ENCODE peak calls at places on chromosomes 3 and 15, in ten cellular contexts. One of them, this sample, is unnamed.

GRCh38 chr15:58227706-58228543 is 89.7 kb downstream of the AQP9 start:
- DNase-seq in body of pancreas: peak
- DNase-seq in stimulated activated CD4-positive, alpha-beta T cell treated with anti-CD3 and anti-CD28 coated beads, Interleukin-1b, Interleukin-23, amount 100 ng/mL, for 24 hours: peak
- DNase-seq in stimulated activated CD8-positive, alpha-beta memory T cell treated with anti-CD3 and anti-CD28 coated beads, Interleukin-7, amount 100 ng/mL, for 24 hours: peak
- DNase-seq in cardiac muscle cell: peak
- DNase-seq in Right ventricle myocardium superior: peak
- DNase-seq in mammary epithelial cell: peak
- DNase-seq in EL: peak
- DNase-seq in AG20443: peak
- DNase-seq in ovary: peak
- DNase-seq in this sample: peak

GRCh38 chr15:76401285-76401684 is 64.7 kb downstream of the ISL2 start:
- DNase-seq in AG20443: no peak
- DNase-seq in mammary epithelial cell: peak
- DNase-seq in body of pancreas: no peak
- DNase-seq in stimulated activated CD4-positive, alpha-beta T cell treated with anti-CD3 and anti-CD28 coated beads, Interleukin-1b, Interleukin-23, amount 100 ng/mL, for 24 hours: no peak
- DNase-seq in stimulated activated CD8-positive, alpha-beta memory T cell treated with anti-CD3 and anti-CD28 coated beads, Interleukin-7, amount 100 ng/mL, for 24 hours: no peak
- DNase-seq in EL: peak
- DNase-seq in ovary: no peak
- DNase-seq in cardiac muscle cell: peak
- DNase-seq in Right ventricle myocardium superior: no peak
- DNase-seq in this sample: no peak

GRCh38 chr3:150146891-150147761 is 176.4 kb upstream of the PFN2 start:
- DNase-seq in Right ventricle myocardium superior: peak
- DNase-seq in stimulated activated CD4-positive, alpha-beta T cell treated with anti-CD3 and anti-CD28 coated beads, Interleukin-1b, Interleukin-23, amount 100 ng/mL, for 24 hours: no peak
- DNase-seq in stimulated activated CD8-positive, alpha-beta memory T cell treated with anti-CD3 and anti-CD28 coated beads, Interleukin-7, amount 100 ng/mL, for 24 hours: no peak
- DNase-seq in AG20443: peak
- DNase-seq in ovary: peak
- DNase-seq in mammary epithelial cell: peak
- DNase-seq in body of pancreas: no peak
- DNase-seq in cardiac muscle cell: peak
- DNase-seq in EL: peak
- DNase-seq in this sample: no peak

GRCh38 chr3:168330983-168331382 is 235.3 kb upstream of the GOLIM4 start:
- DNase-seq in Right ventricle myocardium superior: no peak
- DNase-seq in stimulated activated CD4-positive, alpha-beta T cell treated with anti-CD3 and anti-CD28 coated beads, Interleukin-1b, Interleukin-23, amount 100 ng/mL, for 24 hours: no peak
- DNase-seq in ovary: no peak
- DNase-seq in EL: no peak
- DNase-seq in cardiac muscle cell: no peak
- DNase-seq in mammary epithelial cell: no peak
- DNase-seq in stimulated activated CD8-positive, alpha-beta memory T cell treated with anti-CD3 and anti-CD28 coated beads, Interleukin-7, amount 100 ng/mL, for 24 hours: no peak
- DNase-seq in body of pancreas: no peak
- DNase-seq in AG20443: no peak
- DNase-seq in this sample: no peak

GRCh38 chr15:33086500-33087141 is 107.9 kb downstream of the FMN1 start:
- DNase-seq in EL: peak
- DNase-seq in cardiac muscle cell: peak
- DNase-seq in stimulated activated CD8-positive, alpha-beta memory T cell treated with anti-CD3 and anti-CD28 coated beads, Interleukin-7, amount 100 ng/mL, for 24 hours: no peak
- DNase-seq in stimulated activated CD4-positive, alpha-beta T cell treated with anti-CD3 and anti-CD28 coated beads, Interleukin-1b, Interleukin-23, amount 100 ng/mL, for 24 hours: no peak
- DNase-seq in AG20443: peak
- DNase-seq in mammary epithelial cell: peak
- DNase-seq in Right ventricle myocardium superior: no peak
- DNase-seq in ovary: no peak
- DNase-seq in body of pancreas: no peak
- DNase-seq in this sample: no peak

GRCh38 chr3:72375237-72376154 is 472.7 kb downstream of the SHQ1 start:
- DNase-seq in EL: no peak
- DNase-seq in stimulated activated CD4-positive, alpha-beta T cell treated with anti-CD3 and anti-CD28 coated beads, Interleukin-1b, Interleukin-23, amount 100 ng/mL, for 24 hours: peak
- DNase-seq in body of pancreas: no peak
- DNase-seq in AG20443: no peak
- DNase-seq in mammary epithelial cell: no peak
- DNase-seq in ovary: no peak
- DNase-seq in cardiac muscle cell: no peak
- DNase-seq in Right ventricle myocardium superior: no peak
- DNase-seq in stimulated activated CD8-positive, alpha-beta memory T cell treated with anti-CD3 and anti-CD28 coated beads, Interleukin-7, amount 100 ng/mL, for 24 hours: no peak
- DNase-seq in this sample: no peak

GRCh38 chr3:5188419-5189405 is 1.2 kb downstream of the EDEM1 start:
- DNase-seq in Right ventricle myocardium superior: no peak
- DNase-seq in body of pancreas: peak
- DNase-seq in AG20443: peak
- DNase-seq in EL: peak
- DNase-seq in stimulated activated CD8-positive, alpha-beta memory T cell treated with anti-CD3 and anti-CD28 coated beads, Interleukin-7, amount 100 ng/mL, for 24 hours: no peak
- DNase-seq in cardiac muscle cell: peak
- DNase-seq in mammary epithelial cell: peak
- DNase-seq in stimulated activated CD4-positive, alpha-beta T cell treated with anti-CD3 and anti-CD28 coated beads, Interleukin-1b, Interleukin-23, amount 100 ng/mL, for 24 hours: no peak
- DNase-seq in ovary: no peak
- DNase-seq in this sample: no peak

GRCh38 chr3:128556949-128557348 is 63.9 kb upstream of the GATA2 start:
- DNase-seq in stimulated activated CD4-positive, alpha-beta T cell treated with anti-CD3 and anti-CD28 coated beads, Interleukin-1b, Interleukin-23, amount 100 ng/mL, for 24 hours: no peak
- DNase-seq in cardiac muscle cell: no peak
- DNase-seq in ovary: no peak
- DNase-seq in body of pancreas: no peak
- DNase-seq in AG20443: no peak
- DNase-seq in stimulated activated CD8-positive, alpha-beta memory T cell treated with anti-CD3 and anti-CD28 coated beads, Interleukin-7, amount 100 ng/mL, for 24 hours: no peak
- DNase-seq in EL: no peak
- DNase-seq in mammary epithelial cell: no peak
- DNase-seq in Right ventricle myocardium superior: no peak
- DNase-seq in this sample: no peak

GRCh38 chr3:117873236-117873635 is 1161.4 kb downstream of the IGSF11 start:
- DNase-seq in cardiac muscle cell: peak
- DNase-seq in stimulated activated CD8-positive, alpha-beta memory T cell treated with anti-CD3 and anti-CD28 coated beads, Interleukin-7, amount 100 ng/mL, for 24 hours: no peak
- DNase-seq in mammary epithelial cell: no peak
- DNase-seq in AG20443: peak
- DNase-seq in body of pancreas: peak
- DNase-seq in ovary: peak
- DNase-seq in EL: no peak
- DNase-seq in Right ventricle myocardium superior: peak
- DNase-seq in stimulated activated CD4-positive, alpha-beta T cell treated with anti-CD3 and anti-CD28 coated beads, Interleukin-1b, Interleukin-23, amount 100 ng/mL, for 24 hours: no peak
- DNase-seq in this sample: no peak

GRCh38 chr3:101532783-101533602 is 20.0 kb upstream of the SENP7 start:
- DNase-seq in EL: no peak
- DNase-seq in AG20443: peak
- DNase-seq in Right ventricle myocardium superior: no peak
- DNase-seq in mammary epithelial cell: no peak
- DNase-seq in stimulated activated CD8-positive, alpha-beta memory T cell treated with anti-CD3 and anti-CD28 coated beads, Interleukin-7, amount 100 ng/mL, for 24 hours: no peak
- DNase-seq in ovary: no peak
- DNase-seq in stimulated activated CD4-positive, alpha-beta T cell treated with anti-CD3 and anti-CD28 coated beads, Interleukin-1b, Interleukin-23, amount 100 ng/mL, for 24 hours: no peak
- DNase-seq in body of pancreas: no peak
- DNase-seq in cardiac muscle cell: peak
- DNase-seq in this sample: no peak

GRCh38 chr3:40355410-40355809 is 31.6 kb upstream of the ENTPD3 start:
- DNase-seq in stimulated activated CD8-positive, alpha-beta memory T cell treated with anti-CD3 and anti-CD28 coated beads, Interleukin-7, amount 100 ng/mL, for 24 hours: no peak
- DNase-seq in mammary epithelial cell: no peak
- DNase-seq in cardiac muscle cell: no peak
- DNase-seq in stimulated activated CD4-positive, alpha-beta T cell treated with anti-CD3 and anti-CD28 coated beads, Interleukin-1b, Interleukin-23, amount 100 ng/mL, for 24 hours: no peak
- DNase-seq in EL: no peak
- DNase-seq in ovary: no peak
- DNase-seq in body of pancreas: no peak
- DNase-seq in Right ventricle myocardium superior: no peak
- DNase-seq in AG20443: no peak
- DNase-seq in this sample: no peak

GRCh38 chr3:55059027-55059629 is 131.3 kb upstream of the LRTM1 start:
- DNase-seq in cardiac muscle cell: no peak
- DNase-seq in body of pancreas: no peak
- DNase-seq in AG20443: peak
- DNase-seq in ovary: no peak
- DNase-seq in EL: peak
- DNase-seq in stimulated activated CD4-positive, alpha-beta T cell treated with anti-CD3 and anti-CD28 coated beads, Interleukin-1b, Interleukin-23, amount 100 ng/mL, for 24 hours: no peak
- DNase-seq in stimulated activated CD8-positive, alpha-beta memory T cell treated with anti-CD3 and anti-CD28 coated beads, Interleukin-7, amount 100 ng/mL, for 24 hours: no peak
- DNase-seq in mammary epithelial cell: no peak
- DNase-seq in Right ventricle myocardium superior: no peak
- DNase-seq in this sample: no peak

GRCh38 chr3:138863776-138864113 is 29.0 kb upstream of the PIK3CB start:
- DNase-seq in EL: no peak
- DNase-seq in stimulated activated CD4-positive, alpha-beta T cell treated with anti-CD3 and anti-CD28 coated beads, Interleukin-1b, Interleukin-23, amount 100 ng/mL, for 24 hours: no peak
- DNase-seq in stimulated activated CD8-positive, alpha-beta memory T cell treated with anti-CD3 and anti-CD28 coated beads, Interleukin-7, amount 100 ng/mL, for 24 hours: no peak
- DNase-seq in cardiac muscle cell: no peak
- DNase-seq in Right ventricle myocardium superior: no peak
- DNase-seq in AG20443: no peak
- DNase-seq in body of pancreas: no peak
- DNase-seq in mammary epithelial cell: no peak
- DNase-seq in ovary: no peak
- DNase-seq in this sample: no peak

GRCh38 chr3:111324142-111324541 is 217.9 kb upstream of the CD96 start:
- DNase-seq in Right ventricle myocardium superior: no peak
- DNase-seq in AG20443: no peak
- DNase-seq in mammary epithelial cell: no peak
- DNase-seq in stimulated activated CD8-positive, alpha-beta memory T cell treated with anti-CD3 and anti-CD28 coated beads, Interleukin-7, amount 100 ng/mL, for 24 hours: no peak
- DNase-seq in ovary: no peak
- DNase-seq in EL: no peak
- DNase-seq in cardiac muscle cell: no peak
- DNase-seq in stimulated activated CD4-positive, alpha-beta T cell treated with anti-CD3 and anti-CD28 coated beads, Interleukin-1b, Interleukin-23, amount 100 ng/mL, for 24 hours: no peak
- DNase-seq in body of pancreas: no peak
- DNase-seq in this sample: no peak

GRCh38 chr15:33584797-33585196 is 274.0 kb downstream of the RYR3 start:
- DNase-seq in mammary epithelial cell: peak
- DNase-seq in AG20443: no peak
- DNase-seq in stimulated activated CD8-positive, alpha-beta memory T cell treated with anti-CD3 and anti-CD28 coated beads, Interleukin-7, amount 100 ng/mL, for 24 hours: no peak
- DNase-seq in ovary: peak
- DNase-seq in cardiac muscle cell: peak
- DNase-seq in EL: peak
- DNase-seq in stimulated activated CD4-positive, alpha-beta T cell treated with anti-CD3 and anti-CD28 coated beads, Interleukin-1b, Interleukin-23, amount 100 ng/mL, for 24 hours: no peak
- DNase-seq in Right ventricle myocardium superior: no peak
- DNase-seq in body of pancreas: no peak
- DNase-seq in this sample: no peak

GRCh38 chr3:155572085-155572484 is 172.8 kb downstream of the PLCH1 start:
- DNase-seq in body of pancreas: no peak
- DNase-seq in AG20443: peak
- DNase-seq in ovary: no peak
- DNase-seq in stimulated activated CD8-positive, alpha-beta memory T cell treated with anti-CD3 and anti-CD28 coated beads, Interleukin-7, amount 100 ng/mL, for 24 hours: no peak
- DNase-seq in mammary epithelial cell: no peak
- DNase-seq in stimulated activated CD4-positive, alpha-beta T cell treated with anti-CD3 and anti-CD28 coated beads, Interleukin-1b, Interleukin-23, amount 100 ng/mL, for 24 hours: no peak
- DNase-seq in cardiac muscle cell: peak
- DNase-seq in Right ventricle myocardium superior: no peak
- DNase-seq in EL: no peak
- DNase-seq in this sample: no peak

GRCh38 chr15:67520976-67521769 is at the start of gene C15orf61:
- DNase-seq in ovary: peak
- DNase-seq in mammary epithelial cell: peak
- DNase-seq in stimulated activated CD4-positive, alpha-beta T cell treated with anti-CD3 and anti-CD28 coated beads, Interleukin-1b, Interleukin-23, amount 100 ng/mL, for 24 hours: peak
- DNase-seq in Right ventricle myocardium superior: peak
- DNase-seq in cardiac muscle cell: peak
- DNase-seq in body of pancreas: peak
- DNase-seq in AG20443: peak
- DNase-seq in EL: peak
- DNase-seq in stimulated activated CD8-positive, alpha-beta memory T cell treated with anti-CD3 and anti-CD28 coated beads, Interleukin-7, amount 100 ng/mL, for 24 hours: peak
- DNase-seq in this sample: peak

GRCh38 chr3:51391566-51392300 is 648 bp downstream of the RBM15B start:
- DNase-seq in Right ventricle myocardium superior: peak
- DNase-seq in body of pancreas: peak
- DNase-seq in stimulated activated CD8-positive, alpha-beta memory T cell treated with anti-CD3 and anti-CD28 coated beads, Interleukin-7, amount 100 ng/mL, for 24 hours: no peak
- DNase-seq in stimulated activated CD4-positive, alpha-beta T cell treated with anti-CD3 and anti-CD28 coated beads, Interleukin-1b, Interleukin-23, amount 100 ng/mL, for 24 hours: no peak
- DNase-seq in mammary epithelial cell: peak
- DNase-seq in ovary: no peak
- DNase-seq in EL: peak
- DNase-seq in cardiac muscle cell: peak
- DNase-seq in AG20443: peak
- DNase-seq in this sample: no peak

GRCh38 chr3:157073810-157074209 is 86.1 kb downstream of the CCNL1 start:
- DNase-seq in mammary epithelial cell: peak
- DNase-seq in EL: peak
- DNase-seq in cardiac muscle cell: peak
- DNase-seq in ovary: no peak
- DNase-seq in body of pancreas: no peak
- DNase-seq in stimulated activated CD8-positive, alpha-beta memory T cell treated with anti-CD3 and anti-CD28 coated beads, Interleukin-7, amount 100 ng/mL, for 24 hours: no peak
- DNase-seq in AG20443: peak
- DNase-seq in stimulated activated CD4-positive, alpha-beta T cell treated with anti-CD3 and anti-CD28 coated beads, Interleukin-1b, Interleukin-23, amount 100 ng/mL, for 24 hours: no peak
- DNase-seq in Right ventricle myocardium superior: no peak
- DNase-seq in this sample: no peak

GRCh38 chr15:52349062-52349700 is 53.6 kb upstream of the MYO5C start:
- DNase-seq in EL: peak
- DNase-seq in stimulated activated CD8-positive, alpha-beta memory T cell treated with anti-CD3 and anti-CD28 coated beads, Interleukin-7, amount 100 ng/mL, for 24 hours: no peak
- DNase-seq in Right ventricle myocardium superior: no peak
- DNase-seq in stimulated activated CD4-positive, alpha-beta T cell treated with anti-CD3 and anti-CD28 coated beads, Interleukin-1b, Interleukin-23, amount 100 ng/mL, for 24 hours: no peak
- DNase-seq in ovary: no peak
- DNase-seq in mammary epithelial cell: peak
- DNase-seq in AG20443: peak
- DNase-seq in body of pancreas: no peak
- DNase-seq in cardiac muscle cell: no peak
- DNase-seq in this sample: no peak

GRCh38 chr3:24160424-24160823 is 215.3 kb downstream of the NR1D2 start:
- DNase-seq in stimulated activated CD8-positive, alpha-beta memory T cell treated with anti-CD3 and anti-CD28 coated beads, Interleukin-7, amount 100 ng/mL, for 24 hours: no peak
- DNase-seq in Right ventricle myocardium superior: no peak
- DNase-seq in cardiac muscle cell: peak
- DNase-seq in AG20443: peak
- DNase-seq in body of pancreas: no peak
- DNase-seq in mammary epithelial cell: no peak
- DNase-seq in stimulated activated CD4-positive, alpha-beta T cell treated with anti-CD3 and anti-CD28 coated beads, Interleukin-1b, Interleukin-23, amount 100 ng/mL, for 24 hours: no peak
- DNase-seq in ovary: no peak
- DNase-seq in EL: peak
- DNase-seq in this sample: peak

GRCh38 chr15:70100495-70101331 is 3.0 kb upstream of the TLE3 start:
- DNase-seq in AG20443: no peak
- DNase-seq in ovary: peak
- DNase-seq in body of pancreas: peak
- DNase-seq in EL: peak
- DNase-seq in stimulated activated CD4-positive, alpha-beta T cell treated with anti-CD3 and anti-CD28 coated beads, Interleukin-1b, Interleukin-23, amount 100 ng/mL, for 24 hours: peak
- DNase-seq in Right ventricle myocardium superior: peak
- DNase-seq in cardiac muscle cell: peak
- DNase-seq in mammary epithelial cell: no peak
- DNase-seq in stimulated activated CD8-positive, alpha-beta memory T cell treated with anti-CD3 and anti-CD28 coated beads, Interleukin-7, amount 100 ng/mL, for 24 hours: peak
- DNase-seq in this sample: no peak

GRCh38 chr3:116053017-116053416 is 392.3 kb downstream of the LSAMP start:
- DNase-seq in stimulated activated CD4-positive, alpha-beta T cell treated with anti-CD3 and anti-CD28 coated beads, Interleukin-1b, Interleukin-23, amount 100 ng/mL, for 24 hours: no peak
- DNase-seq in EL: no peak
- DNase-seq in stimulated activated CD8-positive, alpha-beta memory T cell treated with anti-CD3 and anti-CD28 coated beads, Interleukin-7, amount 100 ng/mL, for 24 hours: no peak
- DNase-seq in cardiac muscle cell: no peak
- DNase-seq in mammary epithelial cell: no peak
- DNase-seq in Right ventricle myocardium superior: no peak
- DNase-seq in AG20443: no peak
- DNase-seq in ovary: no peak
- DNase-seq in body of pancreas: no peak
- DNase-seq in this sample: no peak

GRCh38 chr3:187773233-187773962 is 28.1 kb upstream of the BCL6 start:
- DNase-seq in stimulated activated CD8-positive, alpha-beta memory T cell treated with anti-CD3 and anti-CD28 coated beads, Interleukin-7, amount 100 ng/mL, for 24 hours: no peak
- DNase-seq in AG20443: no peak
- DNase-seq in EL: no peak
- DNase-seq in stimulated activated CD4-positive, alpha-beta T cell treated with anti-CD3 and anti-CD28 coated beads, Interleukin-1b, Interleukin-23, amount 100 ng/mL, for 24 hours: no peak
- DNase-seq in cardiac muscle cell: no peak
- DNase-seq in ovary: no peak
- DNase-seq in Right ventricle myocardium superior: no peak
- DNase-seq in mammary epithelial cell: no peak
- DNase-seq in body of pancreas: no peak
- DNase-seq in this sample: no peak

GRCh38 chr3:141227752-141228151 is 3.9 kb upstream of the PXYLP1 start:
- DNase-seq in AG20443: no peak
- DNase-seq in mammary epithelial cell: no peak
- DNase-seq in body of pancreas: no peak
- DNase-seq in ovary: no peak
- DNase-seq in EL: peak
- DNase-seq in Right ventricle myocardium superior: no peak
- DNase-seq in stimulated activated CD4-positive, alpha-beta T cell treated with anti-CD3 and anti-CD28 coated beads, Interleukin-1b, Interleukin-23, amount 100 ng/mL, for 24 hours: no peak
- DNase-seq in cardiac muscle cell: peak
- DNase-seq in stimulated activated CD8-positive, alpha-beta memory T cell treated with anti-CD3 and anti-CD28 coated beads, Interleukin-7, amount 100 ng/mL, for 24 hours: no peak
- DNase-seq in this sample: no peak

GRCh38 chr15:92808611-92809063 is 91.5 kb upstream of the CHD2 start:
- DNase-seq in body of pancreas: peak
- DNase-seq in ovary: peak
- DNase-seq in mammary epithelial cell: peak
- DNase-seq in Right ventricle myocardium superior: no peak
- DNase-seq in AG20443: peak
- DNase-seq in cardiac muscle cell: peak
- DNase-seq in stimulated activated CD4-positive, alpha-beta T cell treated with anti-CD3 and anti-CD28 coated beads, Interleukin-1b, Interleukin-23, amount 100 ng/mL, for 24 hours: peak
- DNase-seq in stimulated activated CD8-positive, alpha-beta memory T cell treated with anti-CD3 and anti-CD28 coated beads, Interleukin-7, amount 100 ng/mL, for 24 hours: no peak
- DNase-seq in EL: peak
- DNase-seq in this sample: no peak

GRCh38 chr15:67747949-67748348 is 77.4 kb upstream of the SKOR1 start:
- DNase-seq in ovary: no peak
- DNase-seq in stimulated activated CD4-positive, alpha-beta T cell treated with anti-CD3 and anti-CD28 coated beads, Interleukin-1b, Interleukin-23, amount 100 ng/mL, for 24 hours: no peak
- DNase-seq in cardiac muscle cell: no peak
- DNase-seq in EL: no peak
- DNase-seq in Right ventricle myocardium superior: no peak
- DNase-seq in body of pancreas: no peak
- DNase-seq in stimulated activated CD8-positive, alpha-beta memory T cell treated with anti-CD3 and anti-CD28 coated beads, Interleukin-7, amount 100 ng/mL, for 24 hours: no peak
- DNase-seq in AG20443: no peak
- DNase-seq in mammary epithelial cell: no peak
- DNase-seq in this sample: no peak

GRCh38 chr3:126119008-126119675 is 35.2 kb upstream of the SLC41A3 start:
- DNase-seq in Right ventricle myocardium superior: no peak
- DNase-seq in mammary epithelial cell: peak
- DNase-seq in AG20443: no peak
- DNase-seq in EL: no peak
- DNase-seq in stimulated activated CD4-positive, alpha-beta T cell treated with anti-CD3 and anti-CD28 coated beads, Interleukin-1b, Interleukin-23, amount 100 ng/mL, for 24 hours: no peak
- DNase-seq in stimulated activated CD8-positive, alpha-beta memory T cell treated with anti-CD3 and anti-CD28 coated beads, Interleukin-7, amount 100 ng/mL, for 24 hours: no peak
- DNase-seq in body of pancreas: peak
- DNase-seq in ovary: peak
- DNase-seq in cardiac muscle cell: no peak
- DNase-seq in this sample: no peak

This sample was measured in H1.